ENCODE peak calls at places on chromosomes 5 and 9, in six cellular contexts. D is cardiac fibroblast, V is thyroid gland, G is pancreas, E is AG04450, M is MCF 10A. Q is an unnamed sample.

GRCh38 chr9:811101-811531 is 30.4 kb upstream of the DMRT1 start:
- DNase-seq in D (peak), V (peak), G (no peak), E (no peak), M (peak), Q (no peak)

GRCh38 chr5:53464722-53465121 is 15.7 kb upstream of the FST start:
- DNase-seq in D (no peak), V (no peak), G (no peak), E (no peak), M (no peak), Q (no peak)

GRCh38 chr9:95648225-95648624 is 131.5 kb upstream of the PTCH1 start:
- DNase-seq in D (no peak), V (no peak), G (no peak), E (no peak), M (no peak), Q (no peak)

GRCh38 chr5:136006164-136006563 is 22.6 kb upstream of the TGFBI start:
- DNase-seq in D (peak), V (no peak), G (no peak), E (no peak), M (peak), Q (no peak)

GRCh38 chr5:6584727-6585126 is 48.1 kb downstream of the NSUN2 start:
- DNase-seq in D (no peak), V (no peak), G (no peak), E (no peak), M (no peak), Q (no peak)

GRCh38 chr9:107612136-107612535 is 122.6 kb upstream of the KLF4 start:
- DNase-seq in D (peak), V (peak), G (no peak), E (no peak), M (no peak), Q (no peak)

GRCh38 chr9:113946496-113947115 is 70.5 kb downstream of the ZNF618 start:
- DNase-seq in D (no peak), V (no peak), G (no peak), E (no peak), M (no peak), Q (no peak)

GRCh38 chr9:109894921-109895758 is 115.1 kb downstream of the PALM2AKAP2 start:
- DNase-seq in D (peak), V (no peak), G (no peak), E (no peak), M (no peak), Q (no peak)

GRCh38 chr5:65126192-65126591 is 355.5 kb downstream of the ADAMTS6 start:
- DNase-seq in D (peak), V (no peak), G (no peak), E (no peak), M (no peak), Q (no peak)

GRCh38 chr9:95511232-95511951 is 5.4 kb downstream of the PTCH1 start:
- DNase-seq in D (peak), V (peak), G (peak), E (no peak), M (peak), Q (no peak)

DNA sequence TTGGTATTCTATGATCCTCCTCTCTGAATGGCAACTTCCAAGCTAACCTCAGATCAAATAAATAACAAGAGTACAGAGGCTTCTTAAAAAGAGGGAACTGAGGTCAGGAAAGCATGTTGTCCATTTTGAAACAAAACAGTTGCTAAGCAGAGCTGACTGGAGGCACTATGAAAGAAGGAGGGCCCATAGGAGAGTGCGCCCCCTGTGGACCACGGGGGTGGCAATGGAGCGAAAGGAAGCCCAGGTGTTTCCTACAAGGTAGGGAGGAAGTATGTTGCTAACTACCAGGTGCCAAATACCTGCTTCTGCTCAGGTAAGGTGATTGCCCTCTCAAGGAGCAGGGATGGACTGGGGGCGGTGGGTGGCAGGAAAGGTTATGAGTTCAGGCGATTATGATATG is 101.8 kb upstream of the MAST4 start:
- DNase-seq in D (no peak), V (no peak), G (no peak), E (no peak), M (peak), Q (peak)
- TF ChIP-seq CTCF in D (no peak), V (no peak), G (no peak), E (no peak), M (no peak), Q (peak)

DNA sequence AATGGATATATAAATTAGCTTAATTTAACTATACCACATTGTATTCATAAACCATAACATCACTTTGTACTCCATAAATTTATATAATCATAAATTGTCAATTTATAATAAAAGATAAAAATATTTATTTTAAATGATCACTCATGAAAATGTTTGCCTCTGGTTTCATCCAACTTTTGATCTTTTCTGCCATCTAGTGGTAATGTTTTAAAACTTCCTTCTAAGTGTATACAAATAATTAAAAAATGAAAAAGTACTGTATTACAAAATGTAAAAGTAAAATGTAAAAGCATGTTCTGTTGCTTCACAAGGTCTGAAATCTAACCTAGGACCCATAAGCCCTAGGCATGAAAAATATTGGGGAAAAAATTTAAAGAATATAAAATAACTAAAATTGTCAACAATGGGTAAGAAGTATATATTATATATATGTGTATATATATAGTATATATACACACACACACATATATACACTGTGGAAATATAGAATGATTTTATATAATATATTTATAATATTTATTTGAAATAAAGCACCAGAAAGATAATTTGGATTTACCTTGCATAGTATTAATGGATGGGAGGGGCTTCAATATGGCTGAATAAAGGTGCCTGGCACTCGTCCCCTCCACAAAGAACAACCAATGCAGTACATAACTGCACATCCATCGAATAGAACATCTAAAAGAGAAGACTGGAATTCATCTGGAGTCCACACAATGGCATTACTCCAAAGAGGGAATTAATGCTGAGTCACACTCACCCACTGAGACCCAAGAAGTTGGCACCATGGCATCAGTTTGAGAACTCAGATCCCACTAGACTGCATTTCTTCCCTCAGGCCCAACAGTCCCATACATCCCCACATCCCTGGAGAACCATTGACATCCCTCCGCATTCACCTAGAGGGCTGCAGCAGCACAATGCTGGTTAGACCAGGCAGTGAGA is 32.5 kb downstream of the ANXA1 start:
- DNase-seq in D (peak), V (no peak), G (no peak), E (peak), M (peak), Q (peak)
- TF ChIP-seq CTCF in D (peak), V (peak), G (peak), E (peak), M (peak), Q (peak)

GRCh38 chr5:150458819-150459557 is 9.4 kb upstream of the RPS14 start:
- DNase-seq in D (peak), V (peak), G (peak), E (no peak), M (peak), Q (peak)
- TF ChIP-seq CTCF in D (peak), V (peak), G (peak), E (peak), M (peak), Q (peak)

GRCh38 chr5:157471709-157472108 is 11.7 kb downstream of the NIPAL4 start:
- DNase-seq in D (peak), V (no peak), G (no peak), E (no peak), M (peak), Q (peak)
- TF ChIP-seq CTCF in D (peak), V (peak), G (no peak), E (peak), M (peak), Q (peak)

GRCh38 chr5:80483636-80484232 is 4.2 kb upstream of the FAM151B start:
- DNase-seq in D (no peak), V (no peak), G (no peak), E (no peak), M (no peak), Q (no peak)

GRCh38 chr5:80487444-80487828 is 464 bp upstream of the FAM151B start:
- DNase-seq in D (no peak), V (no peak), G (no peak), E (no peak), M (no peak), Q (no peak)

GRCh38 chr5:80492741-80493140 is 4.8 kb downstream of the FAM151B start:
- DNase-seq in D (no peak), V (no peak), G (no peak), E (no peak), M (no peak), Q (no peak)

GRCh38 chr5:80491296-80491695 is 3.4 kb downstream of the FAM151B start:
- DNase-seq in D (no peak), V (no peak), G (no peak), E (no peak), M (no peak), Q (no peak)

GRCh38 chr5:80487829-80488708 is at the start of gene FAM151B:
- DNase-seq in D (peak), V (peak), G (peak), E (peak), M (peak), Q (peak)
- TF ChIP-seq CTCF in D (peak), V (peak), G (no peak), E (peak), M (peak), Q (peak)

GRCh38 chr5:176870110-176870591 is 29.0 kb downstream of the HK3 start:
- DNase-seq in D (peak), V (peak), G (peak), E (peak), M (peak), Q (no peak)
- TF ChIP-seq CTCF in D (peak), V (peak), G (no peak), E (peak), M (peak), Q (no peak)

GRCh38 chr9:88085481-88085880 is 52.8 kb downstream of the SPATA31C2 start:
- DNase-seq in D (no peak), V (no peak), G (no peak), E (no peak), M (no peak), Q (no peak)

GRCh38 chr9:88092699-88093359 is 45.4 kb downstream of the SPATA31C2 start:
- DNase-seq in D (peak), V (no peak), G (no peak), E (no peak), M (no peak), Q (no peak)

GRCh38 chr9:88090151-88090581 is 48.1 kb downstream of the SPATA31C2 start:
- DNase-seq in D (peak), V (peak), G (no peak), E (no peak), M (peak), Q (no peak)

GRCh38 chr9:88084816-88085215 is 53.5 kb downstream of the SPATA31C2 start:
- DNase-seq in D (no peak), V (no peak), G (no peak), E (no peak), M (no peak), Q (no peak)

DNA sequence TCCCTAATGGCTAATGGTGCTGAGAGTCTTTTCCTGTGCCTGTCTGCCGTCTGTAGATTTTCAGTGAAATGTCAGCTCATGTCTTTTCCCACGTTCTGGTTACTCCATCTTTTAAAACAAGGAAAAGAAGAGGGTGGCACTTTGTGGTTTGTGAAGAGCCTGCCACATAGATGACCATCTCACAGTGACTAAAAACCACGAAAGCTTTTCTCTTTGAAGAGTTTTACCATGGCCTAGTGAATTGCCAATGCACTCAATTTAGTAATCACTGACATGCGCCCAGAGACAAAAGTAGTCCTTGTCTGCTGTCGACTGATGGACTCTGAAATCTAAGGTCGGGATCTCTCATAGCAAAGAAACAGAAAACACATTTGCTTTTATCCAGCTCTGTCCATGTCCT is 50.4 kb downstream of the SPATA31C2 start:
- DNase-seq in D (no peak), V (no peak), G (no peak), E (no peak), M (no peak), Q (no peak)
- TF ChIP-seq CTCF in D (no peak), V (no peak), G (no peak), E (no peak), M (no peak), Q (no peak)

GRCh38 chr5:1134478-1134877 is 22.6 kb upstream of the SLC12A7 start:
- DNase-seq in D (no peak), V (no peak), G (no peak), E (no peak), M (no peak), Q (peak)
- TF ChIP-seq CTCF in D (no peak), V (no peak), G (no peak), E (no peak), M (no peak), Q (peak)

GRCh38 chr5:156094001-156094400 is 233.0 kb upstream of the SGCD start:
- DNase-seq in D (no peak), V (no peak), G (no peak), E (no peak), M (no peak), Q (no peak)

GRCh38 chr5:156096259-156096658 is 230.7 kb upstream of the SGCD start:
- DNase-seq in D (no peak), V (no peak), G (no peak), E (no peak), M (no peak), Q (no peak)

GRCh38 chr5:156095709-156096241 is 231.2 kb upstream of the SGCD start:
- DNase-seq in D (no peak), V (no peak), G (no peak), E (no peak), M (no peak), Q (no peak)

DNA sequence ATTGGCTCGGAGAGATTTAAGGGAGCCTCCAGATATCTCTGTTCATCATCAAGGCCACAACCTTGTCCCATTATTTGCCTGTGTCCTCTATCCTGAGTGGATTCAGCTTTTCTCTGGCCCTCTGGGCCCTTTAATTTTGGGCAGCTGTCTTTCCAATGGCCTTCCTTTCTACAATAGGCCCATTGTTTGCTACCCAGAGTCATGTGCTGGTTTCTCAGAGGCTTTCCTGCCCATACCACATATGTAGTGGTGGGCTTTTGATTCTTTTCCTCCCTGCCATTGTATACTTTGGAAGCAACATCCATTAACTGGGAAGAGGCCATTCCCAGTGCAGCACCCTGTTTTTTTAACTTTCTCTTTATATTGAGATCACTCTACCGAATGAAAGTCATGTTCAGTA is 233.9 kb upstream of the SGCD start:
- DNase-seq in D (no peak), V (no peak), G (no peak), E (no peak), M (no peak), Q (no peak)
- TF ChIP-seq CTCF in D (no peak), V (no peak), G (no peak), E (no peak), M (no peak), Q (no peak)